ENCODE peak calls at places on chromosomes 6 and 20, in five cellular contexts. K, S, X, A and W are unnamed samples.
A peak's percentile ranks its signal among the peaks of the same experiment; 100 is the strongest.

GRCh38 chr20:2752631-2753455 is 47.6 kb downstream of the CPXM1 start:
- DNase-seq in K (peak; percentile 79), S (peak; percentile 42), X (no peak), A (no peak), W (no peak)

GRCh38 chr6:111377558-111378120 is 105.4 kb downstream of the REV3L start:
- DNase-seq in K (no peak), S (no peak), X (no peak), A (no peak), W (no peak)

GRCh38 chr20:63491078-63491477 is 7.8 kb downstream of the EEF1A2 start:
- DNase-seq in K (no peak), S (no peak), X (no peak), A (no peak), W (no peak)

GRCh38 chr6:140380371-140381218 is 1006.1 kb upstream of the CITED2 start:
- DNase-seq in K (no peak), S (no peak), X (no peak), A (no peak), W (peak; percentile 83)

GRCh38 chr6:149484733-149485700 is at the start of gene ZC3H12D:
- DNase-seq in K (peak; percentile 79), S (peak; percentile 44), X (peak; percentile 65), A (peak; percentile 74), W (no peak)

GRCh38 chr6:20058912-20059311 is 153.4 kb downstream of the MBOAT1 start:
- DNase-seq in K (no peak), S (no peak), X (no peak), A (no peak), W (no peak)

GRCh38 chr6:41071923-41072835 is at the start of gene OARD1:
- DNase-seq in K (peak; percentile 100), S (peak; percentile 99), X (peak; percentile 100), A (peak; percentile 100), W (peak; percentile 97)

GRCh38 chr20:35499271-35499670 is 30.2 kb downstream of the C20orf173 start:
- DNase-seq in K (no peak), S (no peak), X (no peak), A (no peak), W (no peak)

GRCh38 chr6:31354248-31354647 is 2.7 kb downstream of the HLA-B start:
- DNase-seq in K (no peak), S (no peak), X (no peak), A (no peak), W (no peak)

GRCh38 chr20:47818996-47819609 is 33.8 kb upstream of the SULF2 start:
- DNase-seq in K (no peak), S (no peak), X (no peak), A (no peak), W (no peak)

GRCh38 chr6:114934079-114934478 is 591.3 kb upstream of the HS3ST5 start:
- DNase-seq in K (no peak), S (no peak), X (no peak), A (no peak), W (no peak)

GRCh38 chr6:105431226-105431625 is 28.3 kb upstream of the PREP start:
- DNase-seq in K (peak; percentile 61), S (peak; percentile 25), X (no peak), A (no peak), W (peak; percentile 66)

GRCh38 chr6:134074151-134074712 is 21.8 kb upstream of the SLC2A12 start:
- DNase-seq in K (no peak), S (no peak), X (no peak), A (no peak), W (no peak)

GRCh38 chr20:64033981-64034493 is 1.9 kb upstream of the C20orf204 start:
- DNase-seq in K (no peak), S (no peak), X (no peak), A (no peak), W (no peak)

GRCh38 chr6:149231786-149232185 is 85.7 kb upstream of the TAB2 start:
- DNase-seq in K (no peak), S (no peak), X (no peak), A (no peak), W (no peak)

GRCh38 chr20:37403107-37404033 is 57.4 kb downstream of the SRC start:
- DNase-seq in K (no peak), S (no peak), X (no peak), A (no peak), W (no peak)

GRCh38 chr6:137811121-137811911 is 55.7 kb upstream of the TNFAIP3 start:
- DNase-seq in K (peak; percentile 89), S (peak; percentile 56), X (peak; percentile 25), A (peak; percentile 90), W (peak; percentile 97)

GRCh38 chr6:35011096-35012041 is 122.3 kb downstream of the ANKS1A start:
- DNase-seq in K (no peak), S (no peak), X (no peak), A (no peak), W (no peak)

DNA sequence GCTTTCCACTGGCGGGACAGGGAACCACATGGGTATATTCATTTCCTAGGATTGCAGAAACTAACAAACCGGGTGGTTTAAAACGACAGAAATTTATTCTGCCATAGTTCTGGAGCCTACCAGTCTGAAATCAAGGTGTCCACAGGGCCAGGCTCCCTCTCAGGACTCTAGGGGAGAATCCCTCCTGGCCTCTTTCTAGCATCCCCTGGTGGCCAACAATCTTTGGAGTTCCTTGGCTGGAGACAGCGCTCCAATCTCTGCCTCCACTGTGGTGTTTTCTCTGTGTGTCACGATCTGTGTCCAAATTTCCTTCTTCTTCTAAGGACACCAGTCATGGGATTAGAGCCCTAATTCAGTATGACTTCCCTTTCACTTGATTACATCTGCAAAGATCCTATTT is 95.0 kb downstream of the SCML4 start:
- DNase-seq in K (no peak), S (no peak), X (no peak), A (no peak), W (no peak)
- TF ChIP-seq CTCF in K (no peak), S (no peak), X (no peak), A (no peak), W (no peak)

DNA sequence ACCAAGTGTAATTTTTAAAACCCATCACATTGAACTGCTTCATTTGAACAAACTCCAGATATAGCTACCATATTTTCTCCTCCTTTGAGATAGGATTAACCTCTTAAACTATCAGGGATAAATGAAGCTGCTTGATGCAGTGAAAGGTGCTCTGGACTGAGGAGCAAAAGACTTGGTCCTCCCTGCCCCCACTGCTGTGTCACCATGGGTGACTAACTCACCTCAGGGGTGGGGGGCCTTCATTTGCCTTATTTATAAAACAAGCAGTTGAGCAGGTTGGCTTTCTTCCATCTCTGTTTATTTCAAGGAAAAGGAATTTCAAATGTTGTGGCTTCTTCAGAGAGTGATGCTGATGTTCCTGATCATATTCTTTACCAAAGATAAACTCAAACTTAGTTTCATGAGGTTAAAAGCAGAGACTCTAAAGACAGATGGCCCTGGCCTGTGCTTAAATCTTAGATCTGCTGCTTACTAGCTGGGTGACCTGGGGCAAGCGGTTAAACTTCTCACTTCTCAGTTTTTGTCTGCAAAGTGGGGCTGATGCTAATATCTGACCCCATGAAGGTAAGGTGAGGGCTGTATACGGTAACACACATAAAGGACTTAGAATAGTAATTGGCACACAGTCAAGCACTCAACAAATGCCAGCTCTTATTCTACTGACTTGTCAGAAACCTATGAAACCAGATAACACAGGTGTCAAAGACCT is 50.5 kb downstream of the FHL5 start:
- DNase-seq in K (no peak), S (no peak), X (no peak), A (no peak), W (no peak)
- H3K36me3 ChIP-seq in K (no peaks in the 10 kb centered on the region), S (no peaks in the 10 kb centered on the region), X (no peaks in the 10 kb centered on the region), A (no peaks in the 10 kb centered on the region), W (no peaks in the 10 kb centered on the region)

DNA sequence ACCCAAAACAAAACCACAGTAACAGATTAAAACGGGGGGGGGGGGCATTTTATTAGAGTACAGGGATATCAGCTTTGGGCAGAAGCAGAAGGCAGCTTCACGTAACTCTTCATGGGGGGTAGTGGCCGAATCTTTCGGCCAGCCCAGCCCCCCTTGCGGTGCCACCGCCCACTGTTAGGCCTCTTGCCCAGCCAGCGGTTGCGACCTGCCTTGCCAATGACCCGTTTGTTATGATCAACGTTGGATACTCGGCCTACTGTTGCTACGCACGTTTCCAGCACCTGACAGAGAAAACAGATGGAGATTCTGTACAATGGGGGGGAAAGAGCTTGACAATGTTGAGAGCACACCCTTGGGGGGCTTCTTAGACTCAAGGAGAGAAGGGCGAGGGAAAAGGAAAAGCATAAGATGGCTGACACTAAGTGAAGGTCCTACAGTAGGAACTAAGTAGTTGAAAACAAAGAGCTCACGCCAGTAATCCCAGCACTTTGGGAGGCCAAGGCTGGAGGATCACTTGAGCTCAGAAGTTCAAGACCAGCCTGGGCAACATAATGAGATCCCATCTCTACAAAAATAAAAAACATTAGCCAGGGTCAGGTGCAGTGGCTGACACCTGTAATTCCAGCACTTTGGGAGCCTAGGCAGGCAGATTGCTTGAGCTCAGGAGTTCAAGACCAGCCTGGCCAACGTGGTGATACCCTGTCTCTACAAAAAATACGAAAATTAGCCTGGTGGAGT is 724 bp upstream of the CUL7 start:
- DNase-seq in K (no peak), S (no peak), X (no peak), A (no peak), W (no peak)
- H3K4me3 ChIP-seq in K (no peak overlapping the region), S (peak overlapping the region; percentile 89), X (peak overlapping the region; percentile 61), A (peak overlapping the region; percentile 63), W (no peak overlapping the region)

GRCh38 chr6:107180114-107180513 is 64.8 kb upstream of the BEND3 start:
- DNase-seq in K (no peak), S (no peak), X (no peak), A (no peak), W (no peak)

GRCh38 chr6:107173779-107174178 is 58.5 kb upstream of the BEND3 start:
- DNase-seq in K (no peak), S (no peak), X (no peak), A (no peak), W (peak; percentile 30)

DNA sequence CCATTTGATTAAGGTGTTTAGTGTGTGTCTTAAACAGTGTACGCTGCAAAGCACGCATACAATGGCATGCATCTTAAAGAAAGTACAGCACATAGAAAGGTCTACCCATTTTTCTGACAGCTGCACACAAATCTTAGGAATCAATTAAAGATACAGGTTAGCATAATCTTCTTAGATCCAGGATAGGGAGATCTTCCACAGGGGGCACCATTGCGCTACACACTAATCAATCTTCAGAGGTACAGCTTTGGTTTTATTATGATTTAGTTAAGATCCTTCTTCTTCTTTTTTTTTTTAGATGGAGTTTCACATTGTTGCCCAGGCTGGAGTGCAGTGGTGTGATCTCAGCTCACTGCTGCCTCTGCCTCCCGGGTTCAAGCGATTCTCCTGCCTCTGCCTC is 63.7 kb upstream of the BEND3 start:
- DNase-seq in K (no peak), S (no peak), X (no peak), A (no peak), W (peak; percentile 21)
- TF ChIP-seq CTCF in K (peak; percentile 22), S (peak; percentile 54), X (no peak), A (no peak), W (peak; percentile 21)

GRCh38 chr20:58908216-58908615 is 55.7 kb downstream of the GNAS start:
- DNase-seq in K (no peak), S (no peak), X (no peak), A (no peak), W (no peak)
- H3K36me3 ChIP-seq in K (peaks cover 16% of the 10 kb centered on the region), S (peaks cover 73% of the 10 kb centered on the region), X (peaks cover 80% of the 10 kb centered on the region), A (peaks cover 70% of the 10 kb centered on the region), W (peaks cover 29% of the 10 kb centered on the region)